ENCODE peak calls at places on chromosomes 13 and 19, in five cellular contexts. V is ascending aorta; Q is mammary epithelial cell; K is CD4-positive, alpha-beta T cell; I is Caco-2. N is an unnamed sample.

GRCh38 chr13:19567820-19568534 is 6.6 kb upstream of the TPTE2 start:
- DNase-seq in K (no peak), I (no peak), V (no peak), Q (no peak), N (peak; percentile 36)

GRCh38 chr13:111531505-111531904 is 211.1 kb downstream of the TEX29 start:
- DNase-seq in V (no peak), K (no peak), Q (no peak), I (no peak), N (no peak)

GRCh38 chr19:42280761-42281174 is 11.7 kb downstream of the CIC start:
- DNase-seq in K (no peak), Q (no peak), I (peak; percentile 34), V (no peak), N (no peak)

GRCh38 chr19:1469200-1469935 is 9.6 kb downstream of the C19orf25 start:
- DNase-seq in Q (no peak), I (no peak), V (no peak), K (no peak), N (no peak)

GRCh38 chr13:48874165-48874564 is 101.5 kb upstream of the FNDC3A start:
- DNase-seq in V (no peak), Q (no peak), I (no peak), K (no peak), N (no peak)

GRCh38 chr19:18464646-18465045 is 26.7 kb upstream of the ISYNA1 start:
- DNase-seq in K (no peak), V (peak; percentile 71), I (no peak), Q (no peak), N (no peak)

GRCh38 chr19:14477417-14478112 is 2.4 kb upstream of the PTGER1 start:
- DNase-seq in V (no peak), K (no peak), Q (no peak), I (no peak), N (no peak)

GRCh38 chr19:36973021-36973843 is 57.1 kb downstream of the ZNF568 start:
- DNase-seq in Q (peak; percentile 77), V (peak; percentile 30), K (peak; percentile 72), I (no peak), N (peak; percentile 51)

GRCh38 chr13:46614582-46614981 is 61.6 kb downstream of the LRCH1 start:
- DNase-seq in I (no peak), K (no peak), V (no peak), Q (no peak), N (no peak)

GRCh38 chr19:13055213-13056051 is 47.2 kb downstream of the LYL1 start:
- DNase-seq in I (no peak), Q (peak; percentile 51), K (no peak), V (peak; percentile 50), N (no peak)

GRCh38 chr13:100115693-100116254 is 26.9 kb downstream of the PCCA start:
- DNase-seq in V (no peak), K (no peak), I (no peak), Q (no peak), N (no peak)

GRCh38 chr19:35557539-35558399 is 5.7 kb downstream of the ATP4A start:
- DNase-seq in K (peak; percentile 33), I (peak; percentile 65), Q (peak; percentile 52), V (no peak), N (peak; percentile 72)

GRCh38 chr19:29855771-29856510 is 44.1 kb downstream of the CCNE1 start:
- DNase-seq in V (no peak), K (no peak), Q (no peak), I (no peak), N (no peak)

GRCh38 chr13:85970727-85971126 is 171.5 kb upstream of the SLITRK6 start:
- DNase-seq in K (no peak), I (no peak), V (no peak), Q (no peak), N (no peak)

GRCh38 chr13:30616927-30617314 is 799 bp upstream of the USPL1 start:
- DNase-seq in V (peak; percentile 45), I (peak; percentile 81), Q (peak; percentile 82), K (peak; percentile 34), N (peak; percentile 50)

GRCh38 chr13:26914148-26914547 is 153.6 kb upstream of the GPR12 start:
- DNase-seq in V (no peak), K (no peak), I (no peak), Q (no peak), N (no peak)

GRCh38 chr19:11485245-11485837 is 4.5 kb upstream of the ELAVL3 start:
- DNase-seq in K (no peak), V (no peak), Q (no peak), I (no peak), N (no peak)

GRCh38 chr19:13366529-13367143 is 139.6 kb downstream of the CACNA1A start:
- DNase-seq in V (no peak), Q (peak; percentile 5), I (no peak), K (no peak), N (no peak)

GRCh38 chr13:42405665-42406390 is 133.9 kb downstream of the AKAP11 start:
- DNase-seq in Q (peak; percentile 92), V (no peak), K (no peak), I (no peak), N (peak; percentile 59)

GRCh38 chr13:79659161-79659560 is 178.2 kb downstream of the NDFIP2 start:
- DNase-seq in K (no peak), V (no peak), I (no peak), Q (peak; percentile 53), N (no peak)

GRCh38 chr13:107582171-107582570 is 633.2 kb downstream of the LIG4 start:
- DNase-seq in V (no peak), K (no peak), Q (no peak), I (no peak), N (no peak)

GRCh38 chr13:106349080-106349841 is 186.2 kb downstream of the EFNB2 start:
- DNase-seq in V (no peak), K (no peak), I (peak; percentile 51), Q (peak; percentile 90), N (no peak)

GRCh38 chr13:47110833-47111240 is 214.0 kb upstream of the HTR2A start:
- DNase-seq in Q (no peak), K (no peak), V (no peak), I (no peak), N (no peak)

GRCh38 chr13:56755181-56755580 is 385.5 kb upstream of the PRR20A start:
- DNase-seq in Q (no peak), V (no peak), I (no peak), K (no peak), N (no peak)

GRCh38 chr19:572891-573825 is 762 bp downstream of the BSG start:
- DNase-seq in V (no peak), I (no peak), Q (peak; percentile 50), K (no peak), N (no peak)

GRCh38 chr13:43780666-43781065 is 6.1 kb downstream of the ENOX1 start:
- DNase-seq in Q (no peak), V (no peak), K (no peak), I (no peak), N (no peak)

GRCh38 chr13:21354721-21355120 is 104.4 kb downstream of the ZDHHC20 start:
- DNase-seq in I (no peak), K (no peak), Q (no peak), V (no peak), N (no peak)

GRCh38 chr19:44988896-44989563 is 12.2 kb upstream of the RELB start:
- DNase-seq in K (peak; percentile 65), V (no peak), I (no peak), Q (peak; percentile 35), N (peak; percentile 85)

GRCh38 chr13:24133396-24133795 is 27.1 kb upstream of the SPATA13 start:
- DNase-seq in K (no peak), V (no peak), Q (no peak), I (no peak), N (no peak)

GRCh38 chr13:105798541-105798940 is 736.9 kb downstream of the EFNB2 start:
- DNase-seq in K (no peak), I (no peak), Q (no peak), V (no peak), N (no peak)

GRCh38 chr19:18869781-18870530 is 26.0 kb downstream of the CERS1 start:
- DNase-seq in Q (no peak), K (no peak), I (no peak), V (no peak), N (no peak)

GRCh38 chr19:35908977-35909683 is 1.0 kb upstream of the TYROBP start:
- DNase-seq in V (peak; percentile 75), K (no peak), Q (no peak), I (no peak), N (peak; percentile 67)

GRCh38 chr13:47067296-47067695 is 170.4 kb upstream of the HTR2A start:
- DNase-seq in I (no peak), K (no peak), V (no peak), Q (no peak), N (no peak)

GRCh38 chr13:76667551-76667950 is 218.7 kb downstream of the KCTD12 start:
- DNase-seq in V (no peak), Q (peak; percentile 16), I (no peak), K (no peak), N (no peak)

GRCh38 chr19:51296331-51297093 is 14.9 kb upstream of the IGLON5 start:
- DNase-seq in I (no peak), K (no peak), Q (no peak), V (no peak), N (no peak)
- TF ChIP-seq CTCF in I (no peak), K (no peak), Q (peak; percentile 5), V (no peak), N (peak; percentile 17)

GRCh38 chr13:66689628-66690027 is 540.5 kb downstream of the PCDH9 start:
- DNase-seq in I (no peak), Q (no peak), V (no peak), K (no peak), N (no peak)

GRCh38 chr13:66693656-66694055 is 536.5 kb downstream of the PCDH9 start:
- DNase-seq in Q (no peak), I (no peak), V (no peak), K (no peak), N (no peak)

GRCh38 chr13:66691149-66691548 is 539.0 kb downstream of the PCDH9 start:
- DNase-seq in K (no peak), Q (no peak), V (no peak), I (no peak), N (no peak)

GRCh38 chr13:66689037-66689619 is 541.0 kb downstream of the PCDH9 start:
- DNase-seq in I (no peak), Q (no peak), V (no peak), K (no peak), N (no peak)
- TF ChIP-seq CTCF in I (no peak), Q (peak; percentile 25), V (no peak), K (no peak), N (peak; percentile 13)

GRCh38 chr19:32718286-32718685 is 1.3 kb upstream of the TDRD12 start:
- DNase-seq in V (no peak), K (no peak), I (no peak), Q (no peak), N (no peak)
- TF ChIP-seq CTCF in V (no peak), K (no peak), I (no peak), Q (no peak), N (no peak)

DNA sequence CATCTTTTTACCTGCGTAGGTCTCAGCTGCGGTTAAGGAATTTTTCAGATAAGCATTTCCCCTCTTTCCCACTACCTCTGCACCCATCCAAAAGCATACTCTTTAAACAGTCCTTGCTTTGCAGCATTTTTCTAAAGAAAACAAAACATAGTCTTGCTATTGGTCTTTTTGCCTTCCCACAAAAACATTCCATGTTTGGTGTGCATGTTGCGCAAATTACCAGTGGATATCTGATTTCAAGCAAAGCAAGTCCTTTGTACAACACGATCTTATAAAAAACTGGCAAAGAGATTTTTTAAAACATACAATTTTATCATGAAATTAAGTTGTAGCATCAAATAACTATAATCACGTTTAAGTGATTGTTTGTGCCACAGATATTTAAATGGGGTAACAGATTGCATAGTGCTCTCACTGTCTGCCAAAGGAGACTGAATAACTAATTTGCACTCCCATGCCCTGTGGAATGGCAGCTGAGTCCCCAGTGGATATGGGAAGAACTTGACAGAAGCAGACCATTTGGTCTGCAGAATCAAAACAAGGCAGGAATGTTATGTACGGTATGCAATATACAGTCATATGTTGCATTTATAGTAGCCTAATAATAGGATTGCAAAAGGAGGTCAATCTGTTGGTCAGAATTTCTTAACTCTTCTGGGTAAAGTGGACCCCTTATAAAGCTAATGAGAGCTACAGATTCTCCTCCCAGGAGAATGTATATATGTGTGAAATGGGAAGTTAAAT is 285.7 kb downstream of the TBC1D4 start:
- DNase-seq in V (no peak), I (no peak), K (no peak), Q (no peak), N (no peak)
- TF ChIP-seq CTCF in V (no peak), I (no peak), K (no peak), Q (no peak), N (no peak)